ENCODE peak calls at places on chromosomes 7 and 10, in eight cellular contexts. K is A549, T is suprapubic skin, A is GM12878, F is transverse colon, Q is ovary, S is sigmoid colon, M is HepG2. O is an unnamed sample.

GRCh38 chr7:152504367-152504766 is 68.6 kb upstream of the KMT2C start:
- DNase-seq in K (no peak), T (no peak), A (no peak), F (no peak), Q (no peak), S (no peak), M (no peak), O (no peak)

GRCh38 chr10:101029520-101030309 is 1.2 kb downstream of the PDZD7 start:
- DNase-seq in K (no peak), T (no peak), A (no peak), F (no peak), Q (no peak), S (no peak), M (no peak), O (no peak)

GRCh38 chr10:104824378-104825006 is 183.4 kb downstream of the SORCS3 start:
- DNase-seq in K (no peak), T (no peak), A (no peak), F (no peak), Q (peak), S (no peak), M (no peak), O (peak)

GRCh38 chr7:26117142-26117807 is 34.7 kb upstream of the NFE2L3 start:
- DNase-seq in K (no peak), T (no peak), A (no peak), F (no peak), Q (no peak), S (no peak), M (peak), O (no peak)

GRCh38 chr7:96380111-96380512 is 58.2 kb upstream of the SLC25A13 start:
- DNase-seq in K (no peak), T (no peak), A (no peak), F (no peak), Q (no peak), S (no peak), M (no peak), O (no peak)

GRCh38 chr10:125093199-125093841 is 67.0 kb downstream of the CTBP2 start:
- DNase-seq in K (no peak), T (no peak), A (no peak), F (peak), Q (peak), S (peak), M (no peak), O (peak)

GRCh38 chr7:81470724-81471379 is 299.0 kb downstream of the HGF start:
- DNase-seq in K (no peak), T (no peak), A (no peak), F (no peak), Q (no peak), S (no peak), M (no peak), O (peak)

GRCh38 chr7:113945018-113945938 is 26.5 kb upstream of the PPP1R3A start:
- DNase-seq in K (no peak), T (no peak), A (no peak), F (no peak), Q (no peak), S (no peak), M (no peak), O (no peak)

GRCh38 chr10:8050561-8051108 is 3.9 kb upstream of the GATA3 start:
- DNase-seq in K (peak), T (no peak), A (no peak), F (no peak), Q (no peak), S (no peak), M (peak), O (peak)
- H3K4me3 ChIP-seq in K (peak), T (peak), A (no peak), F (no peak), Q (peak), S (no peak), M (peak), O (peak)

GRCh38 chr10:131041361-131041916 is 270.1 kb downstream of the TCERG1L start:
- DNase-seq in K (no peak), T (peak), A (no peak), F (no peak), Q (no peak), S (no peak), M (no peak), O (no peak)
- TF ChIP-seq EP300 in K (no peak), T (no peak), A (no peak), F (no peak), Q (no peak), S (no peak), M (no peak), O (no peak)

GRCh38 chr10:60222060-60222459 is 167.6 kb downstream of the ANK3 start:
- DNase-seq in K (no peak), T (no peak), A (no peak), F (no peak), Q (no peak), S (no peak), M (no peak), O (no peak)
- H3K4me3 ChIP-seq in K (no peak), T (no peak), A (no peak), F (no peak), Q (no peak), S (no peak), M (no peak), O (no peak)

DNA sequence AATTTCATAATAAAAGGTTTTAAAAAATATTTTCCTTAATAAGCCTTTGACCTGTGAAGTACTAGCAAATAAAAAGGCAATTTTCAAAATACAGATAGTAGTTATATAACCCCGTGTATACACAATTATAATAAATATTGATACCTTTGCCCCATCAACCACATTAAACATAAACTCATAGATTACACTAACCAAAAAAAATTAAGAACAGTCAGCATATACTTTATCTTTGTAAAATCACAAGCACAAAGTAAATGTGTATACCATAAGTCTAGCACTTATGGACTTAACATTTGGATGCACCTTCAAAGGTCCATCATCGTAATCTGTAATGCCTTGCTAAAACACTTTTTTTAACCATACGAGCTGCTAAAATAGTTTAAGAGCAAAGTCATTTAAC is 123.4 kb downstream of the SNX13 start:
- DNase-seq in K (no peak), T (no peak), A (no peak), F (no peak), Q (no peak), S (no peak), M (no peak), O (no peak)
- TF ChIP-seq EP300 in K (no peak), T (no peak), A (no peak), F (no peak), Q (no peak), S (no peak), M (no peak), O (no peak)

DNA sequence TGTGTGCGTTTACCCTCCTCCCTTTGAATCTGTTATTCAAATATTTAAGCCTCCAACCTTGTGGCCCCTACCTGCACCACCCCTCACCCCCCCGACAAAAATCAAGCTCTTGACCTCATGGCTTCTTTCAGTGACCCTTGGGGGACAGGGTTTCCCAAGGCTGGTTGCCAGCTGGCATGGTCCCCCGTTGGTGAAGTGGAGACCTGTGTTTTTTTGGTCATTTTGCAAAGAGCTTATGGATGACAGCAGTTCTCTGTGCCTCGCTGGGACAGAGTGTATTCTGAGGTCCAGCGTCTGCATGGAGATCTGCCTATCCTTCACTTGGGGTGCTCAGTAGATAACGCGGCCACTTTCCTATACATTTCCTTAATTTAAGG is 111.0 kb downstream of the TCF7L2 start:
- DNase-seq in K (no peak), T (no peak), A (no peak), F (no peak), Q (peak), S (no peak), M (no peak), O (no peak)
- H3K4me3 ChIP-seq in K (no peak), T (peak), A (no peak), F (no peak), Q (no peak), S (no peak), M (no peak), O (no peak)

GRCh38 chr7:87059525-87060287 is at the start of gene ELAPOR2:
- DNase-seq in K (peak), T (peak), A (peak), F (peak), Q (peak), S (peak), M (peak), O (peak)
- TF ChIP-seq EP300 in K (no peak), T (no peak), A (no peak), F (no peak), Q (no peak), S (no peak), M (no peak), O (no peak)

GRCh38 chr7:140398821-140399220 is 491 bp upstream of the SLC37A3 start:
- DNase-seq in K (no peak), T (no peak), A (no peak), F (no peak), Q (no peak), S (no peak), M (no peak), O (no peak)
- H3K4me3 ChIP-seq in K (peak), T (peak), A (no peak), F (no peak), Q (no peak), S (no peak), M (peak), O (no peak)

O was measured in stomach.